ENCODE peak calls at places on chromosome 19, in five cellular contexts. K is effector memory CD8-positive, alpha-beta T cell; H is RKO; F is GM03348; Q is GM04503. R is an unnamed sample.

GRCh38 chr19:19460761-19461265 is 54.5 kb downstream of the TSSK6 start:
- DNase-seq in K (peak; percentile 52), H (no peak), F (peak; percentile 74), Q (no peak), R (no peak)

GRCh38 chr19:14363203-14364097 is 17.8 kb upstream of the ADGRE5 start:
- DNase-seq in K (no peak), H (peak; percentile 52), F (peak; percentile 81), Q (no peak), R (peak; percentile 92)

GRCh38 chr19:16168465-16169081 is 4.8 kb downstream of the CIB3 start:
- DNase-seq in K (no peak), H (no peak), F (no peak), Q (no peak), R (no peak)

GRCh38 chr19:46503848-46504453 is 8.3 kb upstream of the PNMA8B start:
- DNase-seq in K (no peak), H (no peak), F (no peak), Q (no peak), R (no peak)

GRCh38 chr19:18086590-18087138 is at the start of gene IL12RB1:
- DNase-seq in K (peak; percentile 38), H (no peak), F (no peak), Q (no peak), R (no peak)

GRCh38 chr19:926595-927043 is 784 bp downstream of the ARID3A start:
- DNase-seq in K (no peak), H (peak; percentile 56), F (peak; percentile 61), Q (no peak), R (peak; percentile 58)

GRCh38 chr19:18415177-18415867 is 3.9 kb upstream of the SSBP4 start:
- DNase-seq in K (no peak), H (no peak), F (peak; percentile 82), Q (no peak), R (no peak)

GRCh38 chr19:53903055-53903680 is 5.9 kb upstream of the CACNG7 start:
- DNase-seq in K (peak; percentile 44), H (peak; percentile 40), F (peak; percentile 39), Q (no peak), R (peak; percentile 72)

GRCh38 chr19:32407004-32407992 is 1.7 kb downstream of the DPY19L3 start:
- DNase-seq in K (no peak), H (peak; percentile 80), F (peak; percentile 60), Q (no peak), R (no peak)

GRCh38 chr19:6451583-6452222 is 7.9 kb downstream of the SLC25A23 start:
- DNase-seq in K (no peak), H (no peak), F (no peak), Q (no peak), R (no peak)

GRCh38 chr19:22335716-22336115 is 49.5 kb downstream of the ZNF729 start:
- DNase-seq in K (no peak), H (peak; percentile 61), F (no peak), Q (no peak), R (no peak)

GRCh38 chr19:38278751-38279150 is 14.4 kb downstream of the SPINT2 start:
- DNase-seq in K (no peak), H (no peak), F (no peak), Q (no peak), R (no peak)

GRCh38 chr19:31110331-31110730 is 238.9 kb downstream of the TSHZ3 start:
- DNase-seq in K (no peak), H (no peak), F (peak; percentile 71), Q (no peak), R (peak; percentile 15)

GRCh38 chr19:12843328-12843727 is 5.0 kb downstream of the MAST1 start:
- DNase-seq in K (no peak), H (no peak), F (no peak), Q (no peak), R (no peak)

GRCh38 chr19:46270521-46271256 is 26.2 kb upstream of the HIF3A start:
- DNase-seq in K (no peak), H (no peak), F (no peak), Q (no peak), R (peak; percentile 56)

GRCh38 chr19:14575428-14575980 is 3.6 kb upstream of the NDUFB7 start:
- DNase-seq in K (no peak), H (no peak), F (no peak), Q (no peak), R (no peak)

GRCh38 chr19:18060472-18060871 is 26.3 kb downstream of the IL12RB1 start:
- DNase-seq in K (no peak), H (no peak), F (no peak), Q (no peak), R (peak; percentile 38)

GRCh38 chr19:41192574-41193419 is at the start of gene CYP2S1:
- DNase-seq in K (no peak), H (no peak), F (peak; percentile 45), Q (no peak), R (peak; percentile 79)

GRCh38 chr19:47836038-47836437 is 14.3 kb downstream of the CRX start:
- DNase-seq in K (no peak), H (no peak), F (no peak), Q (no peak), R (no peak)

GRCh38 chr19:51259348-51260245 is 8.7 kb downstream of the SIGLECL1 start:
- DNase-seq in K (peak; percentile 5), H (peak; percentile 29), F (peak; percentile 62), Q (no peak), R (peak; percentile 16)

GRCh38 chr19:14471436-14472187 is 3.5 kb downstream of the PTGER1 start:
- DNase-seq in K (no peak), H (no peak), F (no peak), Q (no peak), R (no peak)

GRCh38 chr19:28998974-28999373 is 214.0 kb downstream of the UQCRFS1 start:
- DNase-seq in K (no peak), H (no peak), F (no peak), Q (no peak), R (no peak)

GRCh38 chr19:50447053-50447452 is 14.4 kb downstream of the MYBPC2 start:
- DNase-seq in K (no peak), H (no peak), F (no peak), Q (no peak), R (no peak)

GRCh38 chr19:15529774-15530372 is 21.5 kb downstream of the CYP4F22 start:
- DNase-seq in K (no peak), H (peak; percentile 64), F (no peak), Q (peak; percentile 27), R (no peak)

GRCh38 chr19:1172353-1173159 is 1.5 kb downstream of the SBNO2 start:
- DNase-seq in K (no peak), H (peak; percentile 78), F (peak; percentile 78), Q (no peak), R (no peak)

GRCh38 chr19:47215581-47215980 is 15.4 kb downstream of the BBC3 start:
- DNase-seq in K (no peak), H (no peak), F (no peak), Q (no peak), R (no peak)

GRCh38 chr19:55158848-55159793 is 1.6 kb upstream of the TNNI3 start:
- DNase-seq in K (no peak), H (peak; percentile 78), F (no peak), Q (no peak), R (no peak)

GRCh38 chr19:18848860-18849661 is 17.3 kb downstream of the UPF1 start:
- DNase-seq in K (no peak), H (no peak), F (peak; percentile 83), Q (peak; percentile 70), R (no peak)

GRCh38 chr19:35882074-35882832 is 13.9 kb downstream of the APLP1 start:
- DNase-seq in K (peak; percentile 58), H (peak; percentile 72), F (peak; percentile 82), Q (peak; percentile 53), R (peak; percentile 55)

GRCh38 chr19:33280351-33280921 is 21.9 kb downstream of the CEBPA start:
- DNase-seq in K (no peak), H (no peak), F (no peak), Q (no peak), R (no peak)

R was measured in HAP-1.